ENCODE peak calls at places on chromosomes 1 and 21, in seven cellular contexts. E is epithelial cell of esophagus, F is HFF-Myc, T is dorsolateral prefrontal cortex, O is astrocyte of the spinal cord, V is cardiac muscle cell, Y is body of pancreas. M is an unnamed sample.

GRCh38 chr1:202642619-202643291 is 67.5 kb downstream of the SYT2 start:
- DNase-seq in E (no peak), F (no peak), T (no peak), O (no peak), V (no peak), Y (no peak), M (no peak)

GRCh38 chr1:159012495-159012894 is 2.8 kb downstream of the IFI16 start:
- DNase-seq in E (peak; percentile 37), F (no peak), T (no peak), O (peak; percentile 14), V (peak; percentile 45), Y (no peak), M (no peak)

GRCh38 chr21:44458971-44459711 is 3.8 kb downstream of the LRRC3 start:
- DNase-seq in E (no peak), F (no peak), T (no peak), O (no peak), V (no peak), Y (no peak), M (no peak)

GRCh38 chr1:48547521-48547920 is 75.5 kb upstream of the SPATA6 start:
- DNase-seq in E (no peak), F (no peak), T (no peak), O (no peak), V (no peak), Y (no peak), M (no peak)

GRCh38 chr1:55064861-55065263 is 25.5 kb downstream of the PCSK9 start:
- DNase-seq in E (peak; percentile 53), F (no peak), T (no peak), O (peak; percentile 68), V (peak; percentile 48), Y (no peak), M (peak; percentile 38)

GRCh38 chr1:6347641-6348487 is 45.7 kb downstream of the ACOT7 start:
- DNase-seq in E (peak; percentile 53), F (no peak), T (no peak), O (peak; percentile 29), V (peak; percentile 48), Y (peak; percentile 39), M (peak; percentile 52)

GRCh38 chr1:46039571-46040052 is 92.8 kb downstream of the PIK3R3 start:
- DNase-seq in E (peak; percentile 21), F (peak; percentile 41), T (no peak), O (peak; percentile 22), V (peak; percentile 82), Y (peak; percentile 46), M (peak; percentile 13)

GRCh38 chr1:214107322-214108096 is 119.7 kb downstream of the PROX1 start:
- DNase-seq in E (no peak), F (no peak), T (no peak), O (no peak), V (peak; percentile 36), Y (peak; percentile 33), M (no peak)

GRCh38 chr1:230807029-230807428 is 59.8 kb downstream of the CAPN9 start:
- DNase-seq in E (no peak), F (no peak), T (peak; percentile 93), O (no peak), V (no peak), Y (peak; percentile 88), M (no peak)

GRCh38 chr1:244020086-244020485 is 31.0 kb upstream of the ZBTB18 start:
- DNase-seq in E (no peak), F (no peak), T (no peak), O (no peak), V (no peak), Y (no peak), M (peak; percentile 28)

GRCh38 chr1:53516181-53516580 is 57.0 kb downstream of the DMRTB1 start:
- DNase-seq in E (no peak), F (no peak), T (no peak), O (no peak), V (no peak), Y (no peak), M (no peak)

GRCh38 chr21:42675403-42675802 is 22.0 kb downstream of the PDE9A start:
- DNase-seq in E (no peak), F (no peak), T (no peak), O (no peak), V (no peak), Y (no peak), M (no peak)
- H3K4me3 ChIP-seq in E (no peak overlapping the region), F (no peak overlapping the region), T (no peak overlapping the region), O (no peak overlapping the region), V (no peak overlapping the region), Y (no peak overlapping the region), M (no peak overlapping the region)

GRCh38 chr1:207876129-207876528 is 34.8 kb downstream of the CD34 start:
- DNase-seq in E (no peak), F (no peak), T (no peak), O (no peak), V (no peak), Y (no peak), M (peak; percentile 22)
- TF ChIP-seq CTCF in E (peak; percentile 24), F (peak; percentile 32), T (no peak), O (peak; percentile 42), V (peak; percentile 23), Y (no peak), M (peak; percentile 21)

DNA sequence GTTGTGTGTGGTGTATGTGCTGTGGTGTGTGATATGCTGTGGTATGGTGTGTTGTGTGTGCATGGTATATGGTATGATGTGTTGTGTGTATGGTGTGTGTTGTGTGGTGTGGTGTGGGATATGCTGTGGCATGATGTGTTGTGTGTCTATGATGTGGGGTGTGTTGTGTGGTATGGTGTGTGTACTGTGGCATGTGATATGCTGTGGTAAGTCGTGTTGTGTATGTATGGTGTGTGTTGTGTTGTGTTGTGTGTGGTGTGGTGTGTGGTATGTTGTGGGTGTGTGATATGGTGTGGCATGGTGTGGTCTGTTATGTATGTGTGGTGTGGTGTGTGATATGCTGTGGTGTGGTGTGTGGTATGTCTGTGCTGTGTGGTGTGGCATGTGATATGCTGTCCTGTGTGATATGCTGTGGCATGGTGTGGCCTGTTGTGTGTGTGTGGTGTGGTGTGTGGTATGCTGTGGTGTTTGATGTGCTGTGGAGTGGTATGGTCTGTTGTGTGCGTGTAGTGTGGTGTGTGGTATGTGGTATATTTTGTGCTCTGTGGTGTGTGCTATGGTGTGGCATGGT is 318.0 kb downstream of the PTPRU start:
- DNase-seq in E (no peak), F (no peak), T (no peak), O (no peak), V (no peak), Y (no peak), M (no peak)
- H3K4me3 ChIP-seq in E (no peak overlapping the region), F (no peak overlapping the region), T (no peak overlapping the region), O (no peak overlapping the region), V (no peak overlapping the region), Y (no peak overlapping the region), M (no peak overlapping the region)

GRCh38 chr1:173560300-173560699 is 42.6 kb downstream of the SLC9C2 start:
- DNase-seq in E (no peak), F (no peak), T (no peak), O (no peak), V (no peak), Y (no peak), M (no peak)
- TF ChIP-seq CTCF in E (no peak), F (no peak), T (no peak), O (no peak), V (no peak), Y (no peak), M (no peak)

DNA sequence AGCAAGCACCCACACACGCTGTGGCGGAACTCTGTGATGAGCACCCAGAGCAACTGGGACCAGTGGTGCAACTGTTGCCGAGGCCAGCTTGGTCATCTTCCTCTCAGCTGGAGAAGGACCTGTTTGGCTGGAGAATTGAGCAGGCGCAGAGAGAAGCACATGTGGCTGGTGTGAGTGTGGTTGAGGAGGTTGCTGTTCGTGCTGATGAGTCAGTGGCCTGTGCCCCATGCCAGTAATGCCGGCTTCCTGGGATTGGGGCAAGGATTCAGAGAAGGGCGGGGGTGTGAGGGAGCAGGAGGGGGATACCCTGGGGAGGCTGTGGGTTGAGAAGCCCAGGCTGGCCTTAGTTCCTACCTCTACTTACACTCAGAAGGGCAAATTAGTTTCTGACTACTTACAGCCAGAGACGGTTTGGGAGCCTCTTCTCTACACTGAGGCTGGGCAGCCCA is 57.5 kb upstream of the EPS8L3 start:
- DNase-seq in E (peak; percentile 93), F (peak; percentile 85), T (no peak), O (peak; percentile 90), V (peak; percentile 95), Y (no peak), M (peak; percentile 97)
- H3K4me3 ChIP-seq in E (no peak overlapping the region), F (no peak overlapping the region), T (no peak overlapping the region), O (no peak overlapping the region), V (no peak overlapping the region), Y (no peak overlapping the region), M (no peak overlapping the region)